ENCODE peak calls at places on chromosomes 16 and 17, in eight cellular contexts. N, R, E, B, G, V, X and K are unnamed samples.

GRCh38 chr16:1377406-1378010 is 25.8 kb downstream of the GNPTG start:
- DNase-seq in R (no peak), X (no peak), E (no peak), N (no peak), V (no peak), G (no peak), B (no peak), K (no peak)

GRCh38 chr16:70151941-70152509 is 21.6 kb upstream of the CLEC18C start:
- DNase-seq in N (no peak), V (no peak), R (no peak), G (no peak), X (no peak), E (no peak), B (no peak), K (no peak)

GRCh38 chr16:30875881-30876791 is 17.7 kb downstream of the BCL7C start:
- DNase-seq in R (no peak), G (no peak), X (peak), B (no peak), V (no peak), E (peak), N (no peak), K (no peak)

GRCh38 chr16:10085078-10085798 is 97.0 kb downstream of the GRIN2A start:
- DNase-seq in E (no peak), N (no peak), V (no peak), X (no peak), B (no peak), G (no peak), R (no peak), K (no peak)

GRCh38 chr16:1691956-1692355 is 13.9 kb downstream of the JPT2 start:
- DNase-seq in X (no peak), E (peak), V (no peak), B (no peak), R (no peak), G (no peak), N (no peak), K (no peak)

GRCh38 chr16:71351558-71351901 is 7.0 kb upstream of the CALB2 start:
- DNase-seq in V (no peak), E (no peak), B (no peak), R (peak), G (no peak), N (no peak), X (no peak), K (no peak)

GRCh38 chr17:29567362-29568330 is 809 bp upstream of the ABHD15 start:
- DNase-seq in X (peak), B (peak), N (peak), E (peak), G (no peak), V (peak), R (peak), K (peak)

GRCh38 chr17:49972486-49973270 is 3.7 kb downstream of the DLX4 start:
- DNase-seq in E (no peak), R (no peak), V (no peak), X (no peak), G (no peak), B (no peak), N (no peak), K (no peak)

GRCh38 chr17:48869821-48870318 is 22.7 kb upstream of the ATP5MC1 start:
- DNase-seq in N (no peak), B (no peak), X (no peak), E (no peak), V (no peak), G (no peak), R (no peak), K (no peak)